ENCODE peak calls at places on chromosomes 11 and 22, in eight cellular contexts. Y, U, E, T, V, X, W and S are unnamed samples.

GRCh38 chr11:1502971-1503707 is 16.6 kb upstream of the MOB2 start:
- DNase-seq in Y (no peak), U (no peak), E (no peak), T (no peak), V (peak), X (peak), W (no peak), S (no peak)

GRCh38 chr11:10293423-10294288 is at the start of gene SBF2:
- DNase-seq in Y (peak), U (peak), E (peak), T (peak), V (peak), X (peak), W (peak), S (peak)

GRCh38 chr11:134469627-134470026 is 57.6 kb upstream of the B3GAT1 start:
- DNase-seq in Y (no peak), U (no peak), E (no peak), T (no peak), V (no peak), X (no peak), W (no peak), S (no peak)

GRCh38 chr22:43000441-43001175 is 14.3 kb downstream of the PACSIN2 start:
- DNase-seq in Y (peak), U (peak), E (no peak), T (no peak), V (no peak), X (no peak), W (no peak), S (no peak)

GRCh38 chr11:81892770-81893635 is 840.7 kb downstream of the FAM181B start:
- DNase-seq in Y (no peak), U (no peak), E (no peak), T (no peak), V (no peak), X (peak), W (no peak), S (no peak)

GRCh38 chr11:12829536-12830314 is 155.5 kb downstream of the TEAD1 start:
- DNase-seq in Y (no peak), U (no peak), E (no peak), T (no peak), V (no peak), X (no peak), W (no peak), S (no peak)

GRCh38 chr11:46658259-46658658 is 40.9 kb downstream of the ATG13 start:
- DNase-seq in Y (peak), U (no peak), E (no peak), T (no peak), V (no peak), X (no peak), W (peak), S (no peak)

GRCh38 chr11:7019500-7020182 is 505 bp downstream of the ZNF214 start:
- DNase-seq in Y (peak), U (peak), E (no peak), T (no peak), V (no peak), X (peak), W (no peak), S (no peak)

GRCh38 chr22:44956835-44957234 is 53.0 kb downstream of the PHF21B start:
- DNase-seq in Y (no peak), U (no peak), E (no peak), T (no peak), V (no peak), X (no peak), W (no peak), S (no peak)

GRCh38 chr22:25475554-25476022 is 88.9 kb upstream of the GRK3 start:
- DNase-seq in Y (peak), U (no peak), E (no peak), T (no peak), V (no peak), X (no peak), W (peak), S (peak)

GRCh38 chr11:7577226-7577882 is 63.6 kb downstream of the PPFIBP2 start:
- DNase-seq in Y (peak), U (peak), E (no peak), T (peak), V (peak), X (no peak), W (no peak), S (peak)

GRCh38 chr11:19430346-19431058 is 189.8 kb upstream of the E2F8 start:
- DNase-seq in Y (no peak), U (no peak), E (no peak), T (no peak), V (no peak), X (no peak), W (no peak), S (no peak)

GRCh38 chr11:75734491-75735180 is 17.0 kb downstream of the MOGAT2 start:
- DNase-seq in Y (peak), U (peak), E (no peak), T (no peak), V (no peak), X (no peak), W (no peak), S (no peak)

GRCh38 chr22:37931893-37932389 is 21.5 kb downstream of the C22orf23 start:
- DNase-seq in Y (no peak), U (no peak), E (no peak), T (no peak), V (no peak), X (no peak), W (no peak), S (no peak)

GRCh38 chr22:49937758-49938564 is 19.5 kb downstream of the CRELD2 start:
- DNase-seq in Y (no peak), U (peak), E (no peak), T (peak), V (peak), X (no peak), W (peak), S (peak)

GRCh38 chr22:26436903-26437515 is 7.9 kb downstream of the ASPHD2 start:
- DNase-seq in Y (no peak), U (peak), E (no peak), T (no peak), V (no peak), X (no peak), W (no peak), S (no peak)

GRCh38 chr11:34680918-34681554 is 60.1 kb downstream of the EHF start:
- DNase-seq in Y (peak), U (no peak), E (no peak), T (no peak), V (no peak), X (no peak), W (peak), S (no peak)

GRCh38 chr11:130069684-130070108 is at the start of gene APLP2:
- DNase-seq in Y (peak), U (peak), E (peak), T (peak), V (peak), X (peak), W (peak), S (peak)

GRCh38 chr22:37991738-37992442 is 7.5 kb upstream of the SOX10 start:
- DNase-seq in Y (no peak), U (no peak), E (no peak), T (no peak), V (no peak), X (no peak), W (no peak), S (no peak)

GRCh38 chr11:119756169-119756568 is 27.2 kb upstream of the NECTIN1 start:
- DNase-seq in Y (no peak), U (no peak), E (no peak), T (no peak), V (no peak), X (peak), W (no peak), S (no peak)

GRCh38 chr11:134762248-134763029 is 350.4 kb upstream of the B3GAT1 start:
- DNase-seq in Y (peak), U (no peak), E (no peak), T (no peak), V (no peak), X (no peak), W (no peak), S (no peak)

GRCh38 chr11:68505596-68505995 is 45.0 kb downstream of the PPP6R3 start:
- DNase-seq in Y (peak), U (no peak), E (no peak), T (no peak), V (no peak), X (no peak), W (no peak), S (no peak)

GRCh38 chr11:31959711-31960110 is 131.2 kb upstream of the RCN1 start:
- DNase-seq in Y (peak), U (no peak), E (no peak), T (no peak), V (no peak), X (no peak), W (peak), S (no peak)

GRCh38 chr22:26544489-26544888 is 32.2 kb upstream of the TFIP11 start:
- DNase-seq in Y (no peak), U (no peak), E (no peak), T (no peak), V (no peak), X (peak), W (no peak), S (no peak)

GRCh38 chr22:39148727-39149535 is 3.5 kb downstream of the CBX7 start:
- DNase-seq in Y (no peak), U (peak), E (peak), T (no peak), V (no peak), X (peak), W (peak), S (no peak)

GRCh38 chr11:120239713-120240640 is at the start of gene POU2F3:
- DNase-seq in Y (no peak), U (peak), E (no peak), T (no peak), V (no peak), X (no peak), W (no peak), S (no peak)

GRCh38 chr11:8913961-8914660 is 3.1 kb downstream of the AKIP1 start:
- DNase-seq in Y (peak), U (no peak), E (peak), T (no peak), V (no peak), X (no peak), W (peak), S (peak)